ENCODE peak calls at places on chromosome 9, in nine cellular contexts. H is activated effector memory CD4-positive, alpha-beta T cell treated with anti-CD3 and anti-CD28 coated beads, Interleukin-2, amount 50 U/mL, for 16 hours; M is posterior cingulate gyrus; U is HFFc6; T is CD4-positive, alpha-beta T cell; A is NCI-H1048; Z is activated T-helper 1 cell treated with anti-CD3 and anti-CD28 coated beads, Interleukin-2, amount 50 U/mL, for 16 hours; Q is NCI-H1105 treated with DMSO at 0.1 percent for 48 hours; S is ovary. X is an unnamed sample.

GRCh38 chr9:93904649-93905472 is 50.3 kb downstream of the BARX1 start:
- DNase-seq in H (peak; percentile 38), M (peak; percentile 50), U (no peak), T (no peak), A (no peak), Z (no peak), Q (no peak), S (no peak), X (no peak)

GRCh38 chr9:36854034-36854433 is 180.0 kb downstream of the PAX5 start:
- DNase-seq in H (no peak), M (peak; percentile 60), U (no peak), T (no peak), A (no peak), Z (no peak), Q (no peak), S (no peak), X (no peak)

GRCh38 chr9:74724317-74724716 is 163.4 kb downstream of the TRPM6 start:
- DNase-seq in H (no peak), M (no peak), U (no peak), T (no peak), A (no peak), Z (no peak), Q (no peak), S (no peak), X (no peak)

GRCh38 chr9:33517373-33517772 is 6.7 kb upstream of the ANKRD18B start:
- DNase-seq in H (no peak), M (no peak), U (peak; percentile 72), T (no peak), A (no peak), Z (no peak), Q (peak; percentile 28), S (no peak), X (peak; percentile 58)

GRCh38 chr9:104923289-104923688 is 4.7 kb downstream of the ABCA1 start:
- DNase-seq in H (no peak), M (no peak), U (no peak), T (no peak), A (no peak), Z (no peak), Q (no peak), S (no peak), X (no peak)

GRCh38 chr9:136118367-136119258 is at the start of gene TMEM250:
- DNase-seq in H (peak; percentile 98), M (peak; percentile 97), U (peak; percentile 95), T (peak; percentile 93), A (peak; percentile 90), Z (peak; percentile 92), Q (peak; percentile 92), S (peak; percentile 95), X (peak; percentile 93)

GRCh38 chr9:131590907-131591844 is 45.9 kb downstream of the PRRT1B start:
- DNase-seq in H (peak; percentile 90), M (peak; percentile 96), U (peak; percentile 63), T (peak; percentile 64), A (no peak), Z (peak; percentile 48), Q (peak; percentile 52), S (peak; percentile 79), X (peak; percentile 84)

GRCh38 chr9:20552874-20553624 is 69.2 kb downstream of the MLLT3 start:
- DNase-seq in H (no peak), M (no peak), U (no peak), T (no peak), A (no peak), Z (no peak), Q (no peak), S (no peak), X (no peak)

GRCh38 chr9:124017929-124018730 is 6.6 kb downstream of the LHX2 start:
- DNase-seq in H (no peak), M (peak; percentile 58), U (no peak), T (no peak), A (no peak), Z (no peak), Q (peak; percentile 51), S (no peak), X (no peak)

GRCh38 chr9:68458918-68459317 is 81.8 kb downstream of the TMEM252 start:
- DNase-seq in H (no peak), M (no peak), U (no peak), T (no peak), A (no peak), Z (no peak), Q (no peak), S (no peak), X (no peak)

GRCh38 chr9:130378875-130379648 is 65.7 kb upstream of the ASS1 start:
- DNase-seq in H (no peak), M (no peak), U (no peak), T (no peak), A (no peak), Z (no peak), Q (no peak), S (no peak), X (no peak)

GRCh38 chr9:35026671-35027070 is 37.1 kb downstream of the DNAJB5 start:
- DNase-seq in H (no peak), M (no peak), U (no peak), T (no peak), A (no peak), Z (no peak), Q (no peak), S (no peak), X (no peak)

GRCh38 chr9:15468113-15468512 is 42.7 kb downstream of the PSIP1 start:
- DNase-seq in H (no peak), M (no peak), U (no peak), T (no peak), A (no peak), Z (no peak), Q (no peak), S (no peak), X (no peak)

GRCh38 chr9:135492886-135493669 is 7.4 kb upstream of the MRPS2 start:
- DNase-seq in H (no peak), M (peak; percentile 72), U (no peak), T (no peak), A (no peak), Z (no peak), Q (peak; percentile 36), S (no peak), X (no peak)